ENCODE peak calls at places on chromosome 14, in seven cellular contexts. Y, E, K, S, F, J and N are unnamed samples.

GRCh38 chr14:90054803-90055202 is 7.0 kb upstream of the KCNK13 start:
- DNase-seq in J (no peak), Y (no peak), E (no peak), S (no peak), F (no peak), K (no peak), N (no peak)

GRCh38 chr14:84065811-84066210 is 1464.1 kb upstream of the FLRT2 start:
- DNase-seq in S (no peak), E (no peak), K (no peak), Y (no peak), F (no peak), J (no peak), N (no peak)

GRCh38 chr14:41549821-41550597 is 56.7 kb upstream of the LRFN5 start:
- DNase-seq in F (no peak), K (peak), Y (no peak), S (no peak), J (no peak), E (no peak), N (no peak)

GRCh38 chr14:94681300-94682060 is 69.3 kb downstream of the SERPINA3 start:
- DNase-seq in E (no peak), K (peak), F (peak), J (no peak), S (peak), Y (peak), N (peak)

GRCh38 chr14:33930464-33930863 is 20.4 kb downstream of the EGLN3 start:
- DNase-seq in Y (no peak), E (no peak), S (no peak), J (no peak), K (no peak), F (no peak), N (no peak)

GRCh38 chr14:100317897-100318808 is 5.0 kb upstream of the SLC25A47 start:
- DNase-seq in S (peak), J (peak), F (peak), Y (peak), K (peak), E (peak), N (peak)

GRCh38 chr14:101083564-101084435 is 180.3 kb upstream of the RTL1 start:
- DNase-seq in K (no peak), E (no peak), S (no peak), Y (peak), F (peak), J (peak), N (peak)

GRCh38 chr14:100696590-100696989 is 30.1 kb upstream of the DLK1 start:
- DNase-seq in F (no peak), S (no peak), J (peak), Y (no peak), E (peak), K (no peak), N (no peak)

GRCh38 chr14:35213869-35214387 is 78.3 kb upstream of the PSMA6 start:
- DNase-seq in K (peak), S (no peak), J (no peak), F (no peak), E (no peak), Y (no peak), N (no peak)

GRCh38 chr14:81784084-81784483 is 250.4 kb upstream of the SEL1L start:
- DNase-seq in S (no peak), F (no peak), Y (no peak), E (no peak), J (no peak), K (no peak), N (no peak)

GRCh38 chr14:39050389-39050788 is 52.6 kb downstream of the SEC23A start:
- DNase-seq in F (no peak), J (no peak), S (no peak), E (no peak), Y (no peak), K (peak), N (no peak)

GRCh38 chr14:99603471-99603933 is 505 bp downstream of the CCDC85C start:
- DNase-seq in Y (peak), S (peak), F (peak), E (no peak), K (peak), J (no peak), N (peak)

GRCh38 chr14:74085047-74085637 is 386 bp downstream of the LIN52 start:
- DNase-seq in K (peak), Y (no peak), J (no peak), F (no peak), E (no peak), S (no peak), N (no peak)

GRCh38 chr14:68757618-68758081 is 35.2 kb downstream of the ZFP36L1 start:
- DNase-seq in F (no peak), E (peak), S (no peak), J (peak), Y (no peak), K (no peak), N (no peak)

GRCh38 chr14:96635850-96636249 is 133.7 kb downstream of the PAPOLA start:
- DNase-seq in Y (no peak), F (no peak), J (no peak), E (no peak), K (no peak), S (no peak), N (no peak)

GRCh38 chr14:73567951-73568885 is 795 bp upstream of the ACOT2 start:
- DNase-seq in K (peak), Y (no peak), J (no peak), E (no peak), F (no peak), S (no peak), N (no peak)

GRCh38 chr14:32366256-32366655 is 37.2 kb downstream of the AKAP6 start:
- DNase-seq in K (peak), Y (no peak), F (no peak), S (no peak), J (no peak), E (no peak), N (peak)

GRCh38 chr14:24705840-24706239 is 71.8 kb upstream of the GZMB start:
- DNase-seq in S (no peak), K (no peak), E (no peak), Y (no peak), F (no peak), J (no peak), N (no peak)

GRCh38 chr14:76710093-76711010 is 50.9 kb upstream of the VASH1 start:
- DNase-seq in F (no peak), E (no peak), J (no peak), S (peak), Y (no peak), K (peak), N (no peak)

GRCh38 chr14:34667007-34667406 is 37.1 kb upstream of the SNX6 start:
- DNase-seq in K (no peak), E (no peak), Y (no peak), S (no peak), F (no peak), J (no peak), N (no peak)

GRCh38 chr14:32250681-32251080 is 47.6 kb upstream of the RNU6-8 start:
- DNase-seq in F (no peak), S (no peak), E (no peak), J (no peak), K (no peak), Y (no peak), N (no peak)

GRCh38 chr14:77541905-77542304 is 43.3 kb upstream of the ISM2 start:
- DNase-seq in E (no peak), Y (no peak), F (no peak), K (no peak), J (no peak), S (no peak), N (no peak)

GRCh38 chr14:35818346-35819115 is 7.6 kb upstream of the BRMS1L start:
- DNase-seq in J (no peak), Y (no peak), S (peak), K (peak), E (no peak), F (no peak), N (peak)

GRCh38 chr14:61531741-61532505 is 163.4 kb upstream of the HIF1A start:
- DNase-seq in J (no peak), K (no peak), E (no peak), F (no peak), Y (no peak), S (no peak), N (no peak)

GRCh38 chr14:90554341-90554740 is 157.5 kb downstream of the CALM1 start:
- DNase-seq in F (no peak), S (no peak), J (no peak), Y (peak), E (peak), K (no peak), N (no peak)

GRCh38 chr14:87067597-87067996 is 925.4 kb downstream of the GALC start:
- DNase-seq in K (no peak), Y (no peak), J (no peak), F (no peak), E (no peak), S (no peak), N (peak)

GRCh38 chr14:104472536-104473243 is 106.9 kb upstream of the C14orf180 start:
- DNase-seq in E (no peak), K (no peak), F (no peak), Y (no peak), S (no peak), J (no peak), N (no peak)

GRCh38 chr14:49497725-49498348 is 88.3 kb downstream of the RPS29 start:
- DNase-seq in F (no peak), E (no peak), S (peak), J (no peak), Y (no peak), K (peak), N (peak)

GRCh38 chr14:23575086-23575485 is 3.5 kb downstream of the JPH4 start:
- DNase-seq in S (no peak), Y (no peak), J (no peak), E (no peak), K (no peak), F (no peak), N (no peak)

GRCh38 chr14:90510208-90510607 is 113.4 kb downstream of the CALM1 start:
- DNase-seq in K (no peak), E (peak), F (peak), J (peak), Y (no peak), S (no peak), N (no peak)

GRCh38 chr14:77307099-77307496 is 13.6 kb downstream of the POMT2 start:
- DNase-seq in E (no peak), F (no peak), Y (no peak), K (no peak), S (no peak), J (no peak), N (peak)

GRCh38 chr14:102225386-102225785 is 79.6 kb downstream of the MOK start:
- DNase-seq in J (no peak), S (no peak), Y (no peak), F (no peak), K (no peak), E (no peak), N (no peak)

GRCh38 chr14:68978550-68978911 is 571 bp downstream of the ACTN1 start:
- DNase-seq in E (peak), K (no peak), F (peak), S (peak), J (peak), Y (peak), N (peak)

GRCh38 chr14:96261053-96261452 is 5.0 kb downstream of the BDKRB1 start:
- DNase-seq in Y (no peak), S (no peak), K (no peak), J (no peak), E (no peak), F (no peak), N (no peak)

GRCh38 chr14:70317969-70318634 is 41.4 kb downstream of the COX16 start:
- DNase-seq in J (no peak), S (peak), Y (no peak), E (no peak), K (peak), F (peak), N (peak)
- TF ChIP-seq CTCF in J (no peak), S (peak), Y (peak), E (peak), K (peak), F (peak), N (peak)

GRCh38 chr14:67151082-67151666 is 38.1 kb upstream of the GARIN2 start:
- DNase-seq in Y (no peak), F (no peak), E (no peak), S (no peak), J (no peak), K (no peak), N (no peak)
- TF ChIP-seq CTCF in Y (peak), F (peak), E (peak), S (peak), J (no peak), K (peak), N (no peak)

DNA sequence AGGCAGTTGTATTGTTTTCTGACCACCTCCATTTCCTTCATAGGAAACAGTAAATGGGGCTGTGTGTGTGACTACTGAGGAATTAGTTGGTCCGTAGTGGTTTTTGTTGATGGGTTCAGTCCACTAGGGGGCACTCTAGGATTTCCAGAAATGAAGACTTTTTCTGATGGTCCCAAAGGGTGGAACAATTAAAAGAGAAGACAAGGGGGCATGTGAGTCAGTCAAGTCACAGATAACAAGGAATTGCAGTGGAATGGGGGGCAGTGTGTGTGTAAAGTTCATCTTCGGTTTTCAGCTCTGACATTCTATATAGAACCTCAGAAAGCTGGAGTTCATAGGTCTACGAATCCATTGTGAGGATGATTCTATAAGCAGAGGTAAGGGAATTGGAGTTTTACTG is 186.6 kb upstream of the OR4E1 start:
- DNase-seq in J (no peak), E (no peak), S (peak), F (peak), Y (no peak), K (peak), N (peak)
- TF ChIP-seq CTCF in J (peak), E (no peak), S (peak), F (peak), Y (peak), K (peak), N (peak)

GRCh38 chr14:92943855-92944570 is 21.1 kb downstream of the CHGA start:
- DNase-seq in K (no peak), Y (no peak), E (no peak), J (peak), S (no peak), F (no peak), N (no peak)

GRCh38 chr14:92942136-92942535 is 19.2 kb downstream of the CHGA start:
- DNase-seq in F (no peak), K (no peak), J (peak), Y (no peak), S (no peak), E (no peak), N (no peak)

GRCh38 chr14:92941531-92941930 is 18.6 kb downstream of the CHGA start:
- DNase-seq in Y (no peak), E (no peak), S (no peak), F (no peak), J (peak), K (no peak), N (no peak)

GRCh38 chr14:92942576-92942975 is 19.6 kb downstream of the CHGA start:
- DNase-seq in J (peak), F (no peak), Y (no peak), K (no peak), E (no peak), S (no peak), N (no peak)

GRCh38 chr14:92942976-92943710 is 20.2 kb downstream of the CHGA start:
- DNase-seq in S (no peak), J (peak), F (no peak), K (no peak), Y (no peak), E (no peak), N (no peak)
- TF ChIP-seq CTCF in S (no peak), J (no peak), F (no peak), K (no peak), Y (no peak), E (no peak), N (no peak)

DNA sequence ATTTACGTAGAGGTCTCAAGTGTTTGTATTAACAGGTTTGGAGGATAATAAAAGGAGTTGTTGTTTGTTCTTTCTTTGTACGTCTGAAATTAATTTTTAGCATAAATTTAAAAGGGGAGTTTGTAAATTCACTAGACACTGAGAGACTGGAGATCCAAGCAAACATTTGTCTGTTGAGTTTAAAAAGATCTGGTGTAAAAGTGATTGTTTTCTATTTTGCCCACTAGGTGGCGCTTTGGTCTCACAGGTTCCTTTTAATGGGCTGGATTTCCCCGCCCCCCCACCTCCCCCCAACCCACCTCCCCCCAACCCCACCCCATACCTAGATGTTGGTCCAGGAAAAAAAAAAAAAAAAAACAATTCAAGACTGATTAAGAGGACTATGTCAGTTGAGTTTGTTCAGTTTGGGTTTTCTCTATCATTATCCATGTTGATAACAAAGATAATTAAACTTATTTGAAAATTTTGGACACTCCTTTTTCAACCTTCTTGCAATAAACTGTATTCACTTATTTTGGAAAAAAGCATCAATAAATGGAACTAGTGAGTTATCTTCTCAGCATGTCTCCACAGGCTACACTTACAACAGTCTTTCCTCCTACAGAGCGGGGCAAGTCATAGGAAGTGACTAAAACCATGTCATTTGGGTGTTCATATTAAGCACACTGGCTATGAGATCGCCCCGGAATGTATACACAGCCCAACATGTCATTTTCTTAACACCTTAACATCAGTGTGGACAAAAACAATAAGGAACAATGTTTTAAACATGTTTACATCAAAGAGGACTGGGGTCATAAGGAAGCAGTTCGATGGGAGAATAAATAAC is 841.1 kb downstream of the NRXN3 start:
- DNase-seq in S (peak), K (peak), Y (no peak), J (no peak), F (peak), E (no peak), N (peak)
- TF ChIP-seq CTCF in S (peak), K (peak), Y (peak), J (peak), F (peak), E (peak), N (peak)

DNA sequence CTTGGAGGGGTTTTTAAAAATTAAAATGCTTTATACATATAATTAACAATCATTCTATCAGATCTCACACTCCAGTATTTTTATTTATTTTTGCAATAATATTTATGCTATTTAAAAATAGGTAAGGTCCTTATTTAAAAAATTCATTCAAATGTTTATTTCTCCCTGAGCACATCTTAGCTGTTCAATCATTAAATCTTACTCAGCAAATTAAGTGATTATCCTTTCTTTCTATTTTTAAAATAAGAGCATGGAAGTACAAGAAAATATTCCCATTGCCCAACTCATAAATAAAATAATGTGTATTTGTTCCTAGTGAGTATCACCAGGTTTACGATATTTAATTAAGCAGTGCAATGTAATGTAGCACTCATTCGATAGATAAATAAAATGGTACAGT is 357.2 kb upstream of the RPL10L start:
- DNase-seq in E (no peak), K (no peak), S (no peak), F (no peak), J (no peak), Y (no peak), N (no peak)
- TF ChIP-seq CTCF in E (no peak), K (no peak), S (no peak), F (no peak), J (no peak), Y (no peak), N (no peak)

DNA sequence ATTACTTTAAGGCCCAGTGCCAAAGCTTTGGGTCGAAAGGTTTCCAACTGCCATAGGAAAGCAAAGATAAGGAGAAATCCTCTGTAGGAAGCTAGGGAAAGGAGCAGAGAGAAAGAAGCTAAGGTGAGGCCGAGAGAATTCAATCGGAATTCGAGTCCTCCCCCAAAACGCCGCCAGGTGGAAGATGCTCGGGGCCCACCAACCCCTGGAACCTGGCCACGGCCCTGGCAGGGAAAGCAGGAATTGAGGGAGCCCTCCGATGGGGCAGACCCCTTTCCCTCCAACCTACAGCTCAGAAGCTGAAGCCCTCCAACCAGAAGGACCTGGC is 498 bp downstream of the GMFB start:
- DNase-seq in K (no peak), J (no peak), S (no peak), Y (no peak), E (no peak), F (no peak), N (no peak)
- TF ChIP-seq CTCF in K (peak), J (no peak), S (no peak), Y (no peak), E (no peak), F (peak), N (peak)